ENCODE peak calls at places on chromosomes 4 and X, in five cellular contexts. H is endothelial cell; V is stimulated activated CD4-positive, alpha-beta T cell treated with anti-CD3 and anti-CD28 coated beads, TNF-alpha, amount 100 ng/mL, for 4 hours; Y is aorta; F is stimulated activated CD8-positive, alpha-beta memory T cell treated with anti-CD3 and anti-CD28 coated beads, Interleukin-4, amount 100 ng/mL, for 4 hours. O is an unnamed sample.

GRCh38 chr4:5928241-5928640 is 35.4 kb upstream of the CRMP1 start:
- DNase-seq in H (no peak), V (no peak), Y (no peak), F (no peak), O (no peak)

GRCh38 chrX:67614414-67614813 is 70.6 kb downstream of the AR start:
- DNase-seq in H (no peak), V (no peak), Y (no peak), F (no peak), O (no peak)

GRCh38 chr4:55849724-55850123 is 3.7 kb upstream of the EXOC1 start:
- DNase-seq in H (no peak), V (no peak), Y (no peak), F (no peak), O (no peak)

GRCh38 chrX:114626323-114626722 is 42.4 kb downstream of the HTR2C start:
- DNase-seq in H (no peak), V (no peak), Y (no peak), F (no peak), O (no peak)

GRCh38 chr4:15238720-15239119 is 189.1 kb upstream of the C1QTNF7 start:
- DNase-seq in H (peak), V (no peak), Y (no peak), F (no peak), O (peak)

GRCh38 chr4:133402616-133403015 is 253.5 kb downstream of the PCDH10 start:
- DNase-seq in H (no peak), V (no peak), Y (no peak), F (no peak), O (no peak)

GRCh38 chr4:44638091-44638490 is 13.3 kb downstream of the YIPF7 start:
- DNase-seq in H (no peak), V (no peak), Y (no peak), F (no peak), O (no peak)

GRCh38 chr4:98659106-98659592 is 738 bp upstream of the TSPAN5 start:
- DNase-seq in H (peak), V (no peak), Y (no peak), F (no peak), O (no peak)

GRCh38 chrX:152641256-152641875 is 3.7 kb downstream of the GABRQ start:
- DNase-seq in H (no peak), V (no peak), Y (no peak), F (no peak), O (no peak)

GRCh38 chr4:100827756-100828155 is 309.9 kb upstream of the EMCN start:
- DNase-seq in H (no peak), V (no peak), Y (no peak), F (no peak), O (no peak)

GRCh38 chrX:72693477-72693876 is 20.6 kb downstream of the PHKA1 start:
- DNase-seq in H (no peak), V (no peak), Y (no peak), F (no peak), O (no peak)